ENCODE peak calls at places on chromosomes 11 and 22, in four cellular contexts. One of them, this sample, is unnamed.

GRCh38 chr22:45680932-45681700 is 9.5 kb downstream of the ATXN10 start:
- DNase-seq in epithelial cell of proximal tubule: no peak
- DNase-seq in C1 segment of cervical spinal cord: no peak
- DNase-seq in body of pancreas: no peak
- DNase-seq in this sample: no peak

GRCh38 chr11:61682093-61682732 is 2.0 kb downstream of the DAGLA start:
- DNase-seq in epithelial cell of proximal tubule: no peak
- DNase-seq in C1 segment of cervical spinal cord: no peak
- DNase-seq in body of pancreas: peak
- DNase-seq in this sample: no peak

GRCh38 chr11:1390603-1391164 is 950 bp downstream of the BRSK2 start:
- DNase-seq in epithelial cell of proximal tubule: no peak
- DNase-seq in C1 segment of cervical spinal cord: peak
- DNase-seq in body of pancreas: peak
- DNase-seq in this sample: no peak

GRCh38 chr11:134596404-134596803 is 184.4 kb upstream of the B3GAT1 start:
- DNase-seq in epithelial cell of proximal tubule: no peak
- DNase-seq in C1 segment of cervical spinal cord: no peak
- DNase-seq in body of pancreas: no peak
- DNase-seq in this sample: no peak

GRCh38 chr11:75325713-75326438 is 25.6 kb downstream of the ARRB1 start:
- DNase-seq in epithelial cell of proximal tubule: no peak
- DNase-seq in C1 segment of cervical spinal cord: no peak
- DNase-seq in body of pancreas: peak
- DNase-seq in this sample: no peak

GRCh38 chr11:43583548-43583947 is 97.0 kb upstream of the HSD17B12 start:
- DNase-seq in epithelial cell of proximal tubule: no peak
- DNase-seq in C1 segment of cervical spinal cord: no peak
- DNase-seq in body of pancreas: no peak
- DNase-seq in this sample: no peak

GRCh38 chr11:8841899-8842298 is 69.1 kb upstream of the AKIP1 start:
- DNase-seq in epithelial cell of proximal tubule: no peak
- DNase-seq in C1 segment of cervical spinal cord: no peak
- DNase-seq in body of pancreas: no peak
- DNase-seq in this sample: no peak

GRCh38 chr11:44823006-44823405 is 96.2 kb downstream of the TSPAN18 start:
- DNase-seq in epithelial cell of proximal tubule: no peak
- DNase-seq in C1 segment of cervical spinal cord: no peak
- DNase-seq in body of pancreas: no peak
- DNase-seq in this sample: no peak

GRCh38 chr11:126497581-126498109 is 142.2 kb downstream of the ST3GAL4 start:
- DNase-seq in epithelial cell of proximal tubule: no peak
- DNase-seq in C1 segment of cervical spinal cord: no peak
- DNase-seq in body of pancreas: peak
- DNase-seq in this sample: no peak

GRCh38 chr11:115333951-115334350 is 170.3 kb downstream of the CADM1 start:
- DNase-seq in epithelial cell of proximal tubule: no peak
- DNase-seq in C1 segment of cervical spinal cord: no peak
- DNase-seq in body of pancreas: no peak
- DNase-seq in this sample: no peak

GRCh38 chr22:17430298-17430900 is 61.1 kb downstream of the CECR2 start:
- DNase-seq in epithelial cell of proximal tubule: no peak
- DNase-seq in C1 segment of cervical spinal cord: no peak
- DNase-seq in body of pancreas: no peak
- DNase-seq in this sample: no peak

GRCh38 chr11:64643258-64643881 is 52.4 kb downstream of the SLC22A12 start:
- DNase-seq in epithelial cell of proximal tubule: no peak
- DNase-seq in C1 segment of cervical spinal cord: peak
- DNase-seq in body of pancreas: peak
- DNase-seq in this sample: peak

GRCh38 chr11:35236667-35237003 is 97.7 kb downstream of the CD44 start:
- DNase-seq in epithelial cell of proximal tubule: no peak
- DNase-seq in C1 segment of cervical spinal cord: no peak
- DNase-seq in body of pancreas: peak
- DNase-seq in this sample: no peak

GRCh38 chr11:50080256-50080655 is 47.6 kb downstream of the OR4C45 start:
- DNase-seq in epithelial cell of proximal tubule: no peak
- DNase-seq in C1 segment of cervical spinal cord: no peak
- DNase-seq in body of pancreas: no peak
- DNase-seq in this sample: no peak

GRCh38 chr11:117730256-117730800 is 66.7 kb downstream of the DSCAML1 start:
- DNase-seq in epithelial cell of proximal tubule: no peak
- DNase-seq in C1 segment of cervical spinal cord: no peak
- DNase-seq in body of pancreas: no peak
- DNase-seq in this sample: no peak

GRCh38 chr22:47933226-47933625 is 1170.8 kb downstream of the TBC1D22A start:
- DNase-seq in epithelial cell of proximal tubule: no peak
- DNase-seq in C1 segment of cervical spinal cord: no peak
- DNase-seq in body of pancreas: no peak
- DNase-seq in this sample: no peak

GRCh38 chr22:19709063-19709769 is 5.1 kb upstream of the SEPTIN5 start:
- DNase-seq in epithelial cell of proximal tubule: no peak
- DNase-seq in C1 segment of cervical spinal cord: no peak
- DNase-seq in body of pancreas: no peak
- DNase-seq in this sample: no peak

GRCh38 chr11:117273550-117274289 is 17.4 kb upstream of the BACE1-AS start:
- DNase-seq in epithelial cell of proximal tubule: no peak
- DNase-seq in C1 segment of cervical spinal cord: no peak
- DNase-seq in body of pancreas: no peak
- DNase-seq in this sample: no peak

GRCh38 chr22:19169947-19170318 is 8.6 kb downstream of the SLC25A1 start:
- DNase-seq in epithelial cell of proximal tubule: no peak
- DNase-seq in C1 segment of cervical spinal cord: no peak
- DNase-seq in body of pancreas: no peak
- DNase-seq in this sample: no peak

GRCh38 chr22:19848298-19849224 is 6.1 kb downstream of the GNB1L start:
- DNase-seq in epithelial cell of proximal tubule: no peak
- DNase-seq in C1 segment of cervical spinal cord: no peak
- DNase-seq in body of pancreas: peak
- DNase-seq in this sample: no peak

GRCh38 chr22:38238519-38239051 is 34.2 kb downstream of the TMEM184B start:
- DNase-seq in epithelial cell of proximal tubule: no peak
- DNase-seq in C1 segment of cervical spinal cord: no peak
- DNase-seq in body of pancreas: peak
- DNase-seq in this sample: no peak

GRCh38 chr11:119618208-119618909 is 110.6 kb downstream of the NECTIN1 start:
- DNase-seq in epithelial cell of proximal tubule: no peak
- DNase-seq in C1 segment of cervical spinal cord: peak
- DNase-seq in body of pancreas: no peak
- DNase-seq in this sample: peak

GRCh38 chr11:132357811-132358572 is 987.6 kb downstream of the NTM start:
- DNase-seq in epithelial cell of proximal tubule: no peak
- DNase-seq in C1 segment of cervical spinal cord: no peak
- DNase-seq in body of pancreas: no peak
- DNase-seq in this sample: no peak

GRCh38 chr11:10450451-10451398 is 4.3 kb upstream of the AMPD3 start:
- DNase-seq in epithelial cell of proximal tubule: no peak
- DNase-seq in C1 segment of cervical spinal cord: no peak
- DNase-seq in body of pancreas: peak
- DNase-seq in this sample: peak

GRCh38 chr22:44453441-44454112 is 44.5 kb downstream of the RTL6 start:
- DNase-seq in epithelial cell of proximal tubule: no peak
- DNase-seq in C1 segment of cervical spinal cord: no peak
- DNase-seq in body of pancreas: no peak
- DNase-seq in this sample: no peak

GRCh38 chr11:34558211-34558610 is 44.6 kb upstream of the ELF5 start:
- DNase-seq in epithelial cell of proximal tubule: no peak
- DNase-seq in C1 segment of cervical spinal cord: no peak
- DNase-seq in body of pancreas: no peak
- DNase-seq in this sample: peak

GRCh38 chr11:131744847-131745246 is 374.4 kb downstream of the NTM start:
- DNase-seq in epithelial cell of proximal tubule: no peak
- DNase-seq in C1 segment of cervical spinal cord: no peak
- DNase-seq in body of pancreas: no peak
- DNase-seq in this sample: no peak

GRCh38 chr11:78788533-78788932 is 213.9 kb upstream of the NARS2 start:
- DNase-seq in epithelial cell of proximal tubule: no peak
- DNase-seq in C1 segment of cervical spinal cord: no peak
- DNase-seq in body of pancreas: no peak
- DNase-seq in this sample: no peak

GRCh38 chr11:58059011-58059358 is 28.2 kb downstream of the OR6Q1 start:
- DNase-seq in epithelial cell of proximal tubule: peak
- DNase-seq in C1 segment of cervical spinal cord: no peak
- DNase-seq in body of pancreas: no peak
- DNase-seq in this sample: no peak

GRCh38 chr11:67411785-67412152 is 3.7 kb upstream of the CARNS1 start:
- DNase-seq in epithelial cell of proximal tubule: no peak
- DNase-seq in C1 segment of cervical spinal cord: no peak
- DNase-seq in body of pancreas: no peak
- DNase-seq in this sample: no peak

GRCh38 chr22:35102663-35103062 is 36.7 kb downstream of the ISX start:
- DNase-seq in epithelial cell of proximal tubule: peak
- DNase-seq in C1 segment of cervical spinal cord: no peak
- DNase-seq in body of pancreas: no peak
- DNase-seq in this sample: no peak

GRCh38 chr11:93196816-93197382 is 892 bp downstream of the SLC36A4 start:
- DNase-seq in epithelial cell of proximal tubule: peak
- DNase-seq in C1 segment of cervical spinal cord: no peak
- DNase-seq in body of pancreas: no peak
- DNase-seq in this sample: no peak

GRCh38 chr22:24482586-24482985 is 12.5 kb upstream of the UPB1 start:
- DNase-seq in epithelial cell of proximal tubule: peak
- DNase-seq in C1 segment of cervical spinal cord: no peak
- DNase-seq in body of pancreas: no peak
- DNase-seq in this sample: no peak

GRCh38 chr22:22752556-22753477 is 108.4 kb downstream of the GGTLC2 start:
- DNase-seq in epithelial cell of proximal tubule: peak
- DNase-seq in C1 segment of cervical spinal cord: no peak
- DNase-seq in body of pancreas: peak
- DNase-seq in this sample: no peak

GRCh38 chr11:22349446-22349845 is 11.3 kb downstream of the SLC17A6 start:
- DNase-seq in epithelial cell of proximal tubule: no peak
- DNase-seq in C1 segment of cervical spinal cord: no peak
- DNase-seq in body of pancreas: no peak
- DNase-seq in this sample: no peak

GRCh38 chr11:75547617-75548054 is 14.4 kb upstream of the SERPINH1 start:
- DNase-seq in epithelial cell of proximal tubule: no peak
- DNase-seq in C1 segment of cervical spinal cord: peak
- DNase-seq in body of pancreas: peak
- DNase-seq in this sample: peak

GRCh38 chr22:25045176-25045575 is 92.7 kb downstream of the KIAA1671 start:
- DNase-seq in epithelial cell of proximal tubule: no peak
- DNase-seq in C1 segment of cervical spinal cord: no peak
- DNase-seq in body of pancreas: no peak
- DNase-seq in this sample: peak

GRCh38 chr11:86743223-86744118 is 56.9 kb upstream of the PRSS23 start:
- DNase-seq in epithelial cell of proximal tubule: peak
- DNase-seq in C1 segment of cervical spinal cord: no peak
- DNase-seq in body of pancreas: peak
- DNase-seq in this sample: no peak

GRCh38 chr22:42863349-42863911 is 6.4 kb upstream of the ARFGAP3 start:
- DNase-seq in epithelial cell of proximal tubule: peak
- DNase-seq in C1 segment of cervical spinal cord: no peak
- DNase-seq in body of pancreas: no peak
- DNase-seq in this sample: no peak

GRCh38 chr11:112810951-112811350 is 150.3 kb upstream of the NCAM1 start:
- DNase-seq in epithelial cell of proximal tubule: no peak
- DNase-seq in C1 segment of cervical spinal cord: no peak
- DNase-seq in body of pancreas: no peak
- DNase-seq in this sample: no peak